ENCODE peak calls at places on chromosomes 1 and 21, in eight cellular contexts. B is pancreas, W is brain microvascular endothelial cell, R is adipocyte, F is body of pancreas, O is neural progenitor cell, T is fibroblast of lung, M is heart right ventricle. P is an unnamed sample.

GRCh38 chr1:66243548-66244130 is 290.3 kb upstream of the SGIP1 start:
- DNase-seq in M (no peak), R (no peak), O (no peak), B (no peak), T (no peak), F (no peak), W (peak), P (no peak)

GRCh38 chr1:52571783-52572182 is 18.9 kb upstream of the TUT4 start:
- DNase-seq in M (no peak), T (peak), R (no peak), W (no peak), B (no peak), F (no peak), O (no peak), P (peak)

GRCh38 chr1:56715161-56715560 is 70.0 kb downstream of the PRKAA2 start:
- DNase-seq in F (no peak), O (no peak), W (no peak), B (no peak), M (no peak), R (peak), T (no peak), P (peak)

GRCh38 chr1:229339520-229339919 is 3.3 kb downstream of the CCSAP start:
- DNase-seq in W (no peak), O (no peak), M (no peak), B (no peak), R (no peak), F (no peak), T (no peak), P (no peak)

GRCh38 chr1:62882161-62882560 is 98.2 kb downstream of the ATG4C start:
- DNase-seq in R (no peak), T (no peak), O (peak), B (no peak), F (no peak), W (no peak), M (no peak), P (no peak)

GRCh38 chr1:97999320-97999719 is 78.5 kb upstream of the DPYD start:
- DNase-seq in M (no peak), W (peak), T (peak), F (no peak), O (no peak), R (peak), B (no peak), P (peak)

GRCh38 chr1:185008746-185009360 is 34.5 kb upstream of the NIBAN1 start:
- DNase-seq in B (no peak), W (no peak), F (no peak), R (no peak), O (no peak), T (no peak), M (no peak), P (no peak)

GRCh38 chr1:33255347-33256311 is 663 bp upstream of the ZNF362 start:
- DNase-seq in R (peak), O (peak), T (peak), M (peak), B (peak), W (peak), F (peak), P (peak)

GRCh38 chr1:67855944-67856343 is 22.7 kb upstream of the GNG12 start:
- DNase-seq in B (no peak), R (no peak), T (peak), O (no peak), M (no peak), W (peak), F (no peak), P (peak)

GRCh38 chr1:229209386-229209785 is 61.5 kb upstream of the RAB4A start:
- DNase-seq in B (no peak), T (no peak), M (no peak), W (peak), F (no peak), O (no peak), R (no peak), P (no peak)

GRCh38 chr21:24290151-24290833 is 1317.0 kb downstream of the MRPL39 start:
- DNase-seq in T (no peak), R (no peak), W (no peak), F (no peak), M (no peak), O (no peak), B (no peak), P (no peak)

GRCh38 chr21:46109251-46110221 is 11.6 kb downstream of the COL6A2 start:
- DNase-seq in B (peak), M (peak), T (no peak), W (no peak), F (peak), R (no peak), O (no peak), P (no peak)

GRCh38 chr1:12539705-12540579 is 78.1 kb downstream of the DHRS3 start:
- DNase-seq in W (peak), B (peak), T (peak), R (no peak), M (peak), F (peak), O (peak), P (peak)
- H3K4me3 ChIP-seq in W (no peak), B (no peak), T (no peak), R (peak), M (no peak), F (no peak), O (no peak), P (peak)

DNA sequence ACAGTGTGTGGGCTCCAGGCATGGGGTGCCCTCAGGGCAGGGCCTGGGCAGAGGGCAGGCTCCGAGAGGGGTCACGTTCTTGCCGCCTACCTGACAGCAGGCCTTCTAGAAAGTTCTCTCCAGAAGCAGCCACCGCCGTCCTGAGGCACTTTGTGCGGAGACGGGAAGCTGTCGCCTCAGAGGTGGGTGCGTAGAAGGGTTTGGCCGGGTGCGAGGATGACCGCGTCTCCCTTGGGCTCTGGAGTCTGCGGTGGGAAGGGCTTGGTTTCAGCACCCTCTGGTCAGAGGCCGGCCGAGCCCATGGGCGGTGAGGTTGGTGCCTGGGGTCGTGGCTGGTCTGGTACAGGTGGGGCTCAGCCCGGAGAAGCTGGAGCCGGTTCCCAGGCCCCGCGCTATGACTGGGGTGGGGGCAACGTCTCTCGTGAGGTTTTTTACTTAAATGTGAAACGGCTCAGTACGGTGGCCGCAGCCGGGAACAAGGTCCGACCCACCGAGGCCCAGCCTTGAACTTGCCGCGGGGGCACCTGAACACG is 10.1 kb upstream of the TTLL10 start:
- DNase-seq in T (no peak), M (no peak), F (peak), O (no peak), W (no peak), R (no peak), B (no peak), P (no peak)
- H3K4me3 ChIP-seq in T (no peak), M (no peak), F (peak), O (no peak), W (no peak), R (no peak), B (peak), P (no peak)

GRCh38 chr1:186834405-186834958 is 5.7 kb downstream of the PLA2G4A start:
- DNase-seq in F (no peak), R (no peak), B (no peak), W (no peak), O (no peak), T (no peak), M (no peak), P (no peak)

GRCh38 chr1:186835448-186835847 is 6.7 kb downstream of the PLA2G4A start:
- DNase-seq in T (no peak), R (no peak), W (no peak), B (no peak), M (no peak), O (no peak), F (no peak), P (no peak)

GRCh38 chr1:186828612-186829542 is at the start of gene PLA2G4A:
- DNase-seq in T (peak), O (peak), R (peak), M (peak), F (peak), W (peak), B (no peak), P (peak)

DNA sequence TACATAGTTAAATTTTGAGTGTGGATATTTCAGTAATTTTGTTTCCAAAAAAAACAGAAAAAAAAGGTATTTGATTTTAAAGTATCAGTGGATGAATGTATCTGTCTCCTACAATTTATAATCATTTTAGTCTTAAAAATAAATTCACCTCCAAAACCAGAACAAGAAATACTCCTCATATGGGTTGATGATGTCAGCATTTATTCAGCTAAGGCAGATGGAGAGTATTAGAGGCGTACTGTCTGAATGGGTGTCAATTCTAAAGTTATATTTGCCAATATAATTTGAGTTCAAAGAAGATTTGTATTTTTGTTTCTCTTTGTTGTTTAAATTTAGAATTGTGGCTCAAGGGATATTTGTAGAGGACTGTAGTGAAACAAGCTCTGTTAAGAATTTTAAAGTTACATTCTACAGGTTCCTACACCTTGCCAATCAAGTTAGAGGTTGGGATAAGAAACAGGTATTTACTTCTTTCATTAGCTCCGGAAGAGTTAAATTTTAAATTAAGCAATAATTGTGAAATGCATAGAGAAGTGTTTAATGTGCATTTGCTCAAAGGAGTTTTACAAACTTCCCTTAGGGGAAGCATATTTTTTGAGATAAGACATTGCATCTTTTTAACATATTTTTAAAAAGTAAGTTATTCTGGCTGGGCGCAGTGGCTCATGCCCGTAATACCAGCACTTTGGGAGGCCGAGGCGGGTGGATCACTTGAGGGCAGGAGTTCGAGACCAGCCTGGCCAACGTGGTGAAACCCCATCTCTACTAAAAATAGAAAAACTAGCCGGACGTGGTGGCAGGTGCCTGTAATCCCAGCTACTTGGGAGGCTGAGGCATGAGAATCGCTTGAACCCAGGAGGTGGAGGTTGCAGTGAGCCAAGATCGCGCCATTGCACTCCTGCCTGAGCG is 1.2 kb downstream of the PLA2G4A start:
- DNase-seq in T (no peak), O (no peak), W (no peak), B (no peak), R (no peak), F (no peak), M (no peak), P (no peak)
- H3K4me3 ChIP-seq in T (peak), O (peak), W (peak), B (peak), R (peak), F (no peak), M (no peak), P (peak)

GRCh38 chr1:23567629-23567995 is 8.3 kb upstream of the ID3 start:
- DNase-seq in F (no peak), O (no peak), R (no peak), W (no peak), M (no peak), T (no peak), B (no peak), P (no peak)
- H3K4me3 ChIP-seq in F (no peak), O (peak), R (peak), W (peak), M (no peak), T (peak), B (peak), P (peak)

GRCh38 chr1:53982034-53982761 is 35.8 kb downstream of the LDLRAD1 start:
- DNase-seq in F (peak), B (no peak), W (peak), T (peak), M (no peak), O (peak), R (peak), P (peak)
- H3K4me3 ChIP-seq in F (peak), B (peak), W (peak), T (peak), M (no peak), O (peak), R (peak), P (peak)

GRCh38 chr1:64866689-64867088 is 99.7 kb downstream of the JAK1 start:
- DNase-seq in O (no peak), T (peak), R (no peak), M (no peak), F (no peak), B (no peak), W (peak), P (peak)

GRCh38 chr1:64861611-64862010 is 104.7 kb downstream of the JAK1 start:
- DNase-seq in T (peak), R (peak), M (peak), O (peak), F (peak), W (no peak), B (no peak), P (peak)

GRCh38 chr1:64865105-64865757 is 101.1 kb downstream of the JAK1 start:
- DNase-seq in T (no peak), F (no peak), M (no peak), B (no peak), O (no peak), R (no peak), W (no peak), P (no peak)

GRCh38 chr1:64867266-64867665 is 99.1 kb downstream of the JAK1 start:
- DNase-seq in F (no peak), R (peak), W (no peak), B (no peak), M (no peak), T (peak), O (no peak), P (peak)

GRCh38 chr1:64864018-64864945 is 102.1 kb downstream of the JAK1 start:
- DNase-seq in T (peak), M (peak), R (no peak), B (no peak), F (peak), W (no peak), O (no peak), P (peak)
- H3K4me3 ChIP-seq in T (no peak), M (no peak), R (no peak), B (no peak), F (no peak), W (no peak), O (no peak), P (no peak)

P was measured in choroid plexus epithelial cell.